ENCODE peak calls at places on chromosomes 5 and 9, in eight cellular contexts. W is left ventricle myocardium inferior; R is CD4-positive, alpha-beta memory T cell; D is lower lobe of right lung; K is heart right ventricle; G is ascending aorta; S is MM.1S; H is GM23248. X is an unnamed sample.
A peak's percentile ranks its signal among the peaks of the same experiment; 100 is the strongest.

GRCh38 chr5:178940569-178941360 is at the start of gene ZNF454:
- DNase-seq in W (peak; percentile 93), R (no peak), D (peak; percentile 89), K (peak; percentile 95), G (peak; percentile 35), S (no peak), H (peak; percentile 94), X (no peak)

GRCh38 chr5:177085985-177086917 is at the start of gene FGFR4:
- DNase-seq in W (peak; percentile 56), R (no peak), D (peak; percentile 78), K (peak; percentile 36), G (no peak), S (peak; percentile 54), H (peak; percentile 80), X (peak; percentile 57)

GRCh38 chr5:37771731-37772130 is 68.1 kb downstream of the GDNF start:
- DNase-seq in W (no peak), R (no peak), D (no peak), K (no peak), G (no peak), S (no peak), H (peak; percentile 96), X (no peak)

GRCh38 chr9:78014776-78015175 is 16.8 kb downstream of the GNAQ start:
- DNase-seq in W (no peak), R (no peak), D (no peak), K (no peak), G (no peak), S (no peak), H (peak; percentile 30), X (no peak)

GRCh38 chr9:136004712-136005111 is 43.5 kb upstream of the UBAC1 start:
- DNase-seq in W (no peak), R (no peak), D (no peak), K (no peak), G (no peak), S (no peak), H (no peak), X (no peak)

GRCh38 chr5:135398160-135398854 is 724 bp downstream of the MACROH2A1 start:
- DNase-seq in W (no peak), R (peak; percentile 46), D (peak; percentile 71), K (no peak), G (no peak), S (peak; percentile 79), H (peak; percentile 74), X (peak; percentile 83)

GRCh38 chr9:126692759-126693427 is 79.2 kb downstream of the LMX1B start:
- DNase-seq in W (no peak), R (no peak), D (no peak), K (no peak), G (no peak), S (no peak), H (no peak), X (no peak)

GRCh38 chr5:38719916-38720315 is 125.9 kb upstream of the OSMR start:
- DNase-seq in W (no peak), R (no peak), D (no peak), K (no peak), G (no peak), S (no peak), H (peak; percentile 91), X (no peak)

DNA sequence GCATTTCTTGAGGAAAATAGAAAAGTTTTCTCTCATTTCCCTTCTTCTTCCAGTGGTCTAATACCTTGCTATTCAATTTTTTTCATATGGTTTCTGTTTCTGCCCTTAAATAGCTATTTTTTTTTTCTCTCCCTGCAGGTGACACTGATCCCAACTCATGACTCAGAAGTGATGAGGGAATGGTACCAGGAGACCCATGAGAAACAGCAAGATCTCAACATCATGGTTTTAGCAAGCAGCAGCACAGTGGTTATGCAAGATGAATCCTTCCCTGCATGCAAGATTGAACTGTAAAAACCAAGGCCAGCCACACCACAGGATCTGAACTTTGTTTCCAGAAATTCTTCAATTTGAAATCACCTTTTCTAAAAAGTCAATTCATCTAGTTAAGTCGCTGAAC is 97.7 kb downstream of the MAP1B start:
- DNase-seq in W (no peak), R (no peak), D (no peak), K (no peak), G (no peak), S (no peak), H (peak; percentile 33), X (no peak)
- H3K4me1 ChIP-seq in W (peaks cover 6% of the 10 kb centered on the region), R (no peaks in the 10 kb centered on the region), D (no peaks in the 10 kb centered on the region), K (peaks cover 2% of the 10 kb centered on the region), G (peaks cover 5% of the 10 kb centered on the region), S (no peaks in the 10 kb centered on the region), H (peaks cover 32% of the 10 kb centered on the region), X (no peaks in the 10 kb centered on the region)

GRCh38 chr5:93280518-93280917 is 300.5 kb downstream of the NR2F1-AS1 start:
- DNase-seq in W (no peak), R (no peak), D (no peak), K (no peak), G (no peak), S (no peak), H (no peak), X (no peak)

GRCh38 chr5:93281980-93282772 is 298.8 kb downstream of the NR2F1-AS1 start:
- DNase-seq in W (peak; percentile 37), R (no peak), D (no peak), K (peak; percentile 14), G (no peak), S (no peak), H (peak; percentile 27), X (no peak)

GRCh38 chr5:93278876-93279275 is 302.1 kb downstream of the NR2F1-AS1 start:
- DNase-seq in W (no peak), R (no peak), D (no peak), K (no peak), G (no peak), S (no peak), H (no peak), X (no peak)

GRCh38 chr5:93277001-93277400 is 304.0 kb downstream of the NR2F1-AS1 start:
- DNase-seq in W (no peak), R (no peak), D (no peak), K (no peak), G (no peak), S (no peak), H (no peak), X (no peak)

GRCh38 chr5:93279292-93279974 is 301.6 kb downstream of the NR2F1-AS1 start:
- DNase-seq in W (no peak), R (no peak), D (no peak), K (no peak), G (no peak), S (no peak), H (peak; percentile 16), X (no peak)
- H3K4me1 ChIP-seq in W (peaks cover 16% of the 10 kb centered on the region), R (no peaks in the 10 kb centered on the region), D (no peaks in the 10 kb centered on the region), K (no peaks in the 10 kb centered on the region), G (no peaks in the 10 kb centered on the region), S (no peaks in the 10 kb centered on the region), H (peaks cover 9% of the 10 kb centered on the region), X (no peaks in the 10 kb centered on the region)

GRCh38 chr5:53322257-53322656 is 158.2 kb upstream of the FST start:
- DNase-seq in W (no peak), R (no peak), D (no peak), K (no peak), G (no peak), S (no peak), H (no peak), X (no peak)

GRCh38 chr5:53323943-53324642 is 156.3 kb upstream of the FST start:
- DNase-seq in W (no peak), R (no peak), D (no peak), K (no peak), G (no peak), S (peak; percentile 17), H (no peak), X (no peak)

GRCh38 chr5:53323511-53323910 is 156.9 kb upstream of the FST start:
- DNase-seq in W (no peak), R (no peak), D (no peak), K (no peak), G (no peak), S (no peak), H (no peak), X (no peak)

GRCh38 chr5:53321073-53321472 is 159.4 kb upstream of the FST start:
- DNase-seq in W (no peak), R (no peak), D (no peak), K (no peak), G (no peak), S (no peak), H (peak; percentile 20), X (no peak)

DNA sequence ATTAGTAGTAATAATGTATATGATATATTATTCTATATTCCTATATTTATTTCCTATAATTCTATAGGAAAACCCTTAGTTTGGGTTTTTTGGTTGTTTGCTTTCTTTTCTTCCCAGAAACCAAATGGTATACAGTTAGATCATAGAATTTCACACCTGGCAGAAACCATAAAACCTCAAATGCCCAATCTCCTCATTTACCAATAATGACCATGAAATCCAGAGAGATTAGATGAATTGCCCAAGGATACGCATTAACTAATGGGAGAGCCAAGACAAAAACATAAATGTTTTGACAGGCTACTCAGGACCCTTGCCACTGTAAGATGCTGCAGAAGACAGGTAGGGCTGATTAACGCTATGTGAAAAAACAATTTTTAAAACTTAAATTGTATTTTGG is 158.7 kb upstream of the FST start:
- DNase-seq in W (no peak), R (no peak), D (no peak), K (no peak), G (no peak), S (no peak), H (no peak), X (no peak)
- H3K4me1 ChIP-seq in W (no peaks in the 10 kb centered on the region), R (no peaks in the 10 kb centered on the region), D (no peaks in the 10 kb centered on the region), K (no peaks in the 10 kb centered on the region), G (peaks cover 5% of the 10 kb centered on the region), S (no peaks in the 10 kb centered on the region), H (peaks cover 38% of the 10 kb centered on the region), X (no peaks in the 10 kb centered on the region)

GRCh38 chr5:155282503-155283107 is 269.1 kb downstream of the KIF4B start:
- DNase-seq in W (no peak), R (no peak), D (no peak), K (no peak), G (no peak), S (no peak), H (no peak), X (no peak)
- H3K4me1 ChIP-seq in W (no peaks in the 10 kb centered on the region), R (no peaks in the 10 kb centered on the region), D (no peaks in the 10 kb centered on the region), K (no peaks in the 10 kb centered on the region), G (no peaks in the 10 kb centered on the region), S (no peaks in the 10 kb centered on the region), H (no peaks in the 10 kb centered on the region), X (no peaks in the 10 kb centered on the region)

GRCh38 chr9:137739371-137739915 is 120.6 kb downstream of the EHMT1 start:
- DNase-seq in W (no peak), R (no peak), D (no peak), K (no peak), G (no peak), S (no peak), H (no peak), X (no peak)
- H3K4me1 ChIP-seq in W (peaks cover 28% of the 10 kb centered on the region), R (no peaks in the 10 kb centered on the region), D (no peaks in the 10 kb centered on the region), K (peaks cover 13% of the 10 kb centered on the region), G (no peaks in the 10 kb centered on the region), S (peaks cover 9% of the 10 kb centered on the region), H (no peaks in the 10 kb centered on the region), X (no peaks in the 10 kb centered on the region)

GRCh38 chr5:124730381-124730780 is 16.1 kb downstream of the ZNF608 start:
- DNase-seq in W (no peak), R (no peak), D (no peak), K (no peak), G (no peak), S (no peak), H (no peak), X (no peak)
- H3K4me1 ChIP-seq in W (peaks cover 29% of the 10 kb centered on the region), R (no peaks in the 10 kb centered on the region), D (peaks cover 18% of the 10 kb centered on the region), K (peaks cover 56% of the 10 kb centered on the region), G (no peaks in the 10 kb centered on the region), S (no peaks in the 10 kb centered on the region), H (peaks cover 8% of the 10 kb centered on the region), X (no peaks in the 10 kb centered on the region)

GRCh38 chr9:89470239-89470638 is 27.7 kb downstream of the SEMA4D start:
- DNase-seq in W (no peak), R (no peak), D (no peak), K (no peak), G (no peak), S (no peak), H (no peak), X (peak; percentile 55)
- H3K4me1 ChIP-seq in W (no peaks in the 10 kb centered on the region), R (peaks cover 98% of the 10 kb centered on the region), D (peaks cover 27% of the 10 kb centered on the region), K (no peaks in the 10 kb centered on the region), G (no peaks in the 10 kb centered on the region), S (peaks cover 14% of the 10 kb centered on the region), H (no peaks in the 10 kb centered on the region), X (peaks cover 92% of the 10 kb centered on the region)

X was measured in CD4-positive, CD25-positive, alpha-beta regulatory T cell.